ENCODE peak calls at places on chromosomes 5 and 9, in nine cellular contexts. One of them, this sample, is unnamed. For H3K4me1 and H3K27me3, the result is how much of the 10 kb centered on the place peaks cover.

GRCh38 chr5:39072915-39073758 is 1.1 kb downstream of the RICTOR start:
- DNase-seq in SK-N-SH: peak
- DNase-seq in psoas muscle: no peak
- DNase-seq in body of pancreas: peak
- DNase-seq in mesendoderm: peak
- DNase-seq in heart right ventricle: peak
- DNase-seq in pancreas: peak
- DNase-seq in iPS DF 6.9: no peak
- DNase-seq in stomach: peak
- DNase-seq in this sample: no peak

GRCh38 chr5:123344819-123345426 is 78.3 kb downstream of the CEP120 start:
- DNase-seq in SK-N-SH: peak
- DNase-seq in psoas muscle: no peak
- DNase-seq in body of pancreas: no peak
- DNase-seq in mesendoderm: peak
- DNase-seq in heart right ventricle: peak
- DNase-seq in pancreas: peak
- DNase-seq in iPS DF 6.9: no peak
- DNase-seq in stomach: no peak
- DNase-seq in this sample: no peak

GRCh38 chr5:1120236-1120999 is 8.6 kb upstream of the SLC12A7 start:
- DNase-seq in SK-N-SH: no peak
- DNase-seq in psoas muscle: no peak
- DNase-seq in body of pancreas: no peak
- DNase-seq in mesendoderm: no peak
- DNase-seq in heart right ventricle: no peak
- DNase-seq in pancreas: no peak
- DNase-seq in iPS DF 6.9: no peak
- DNase-seq in stomach: no peak
- DNase-seq in this sample: no peak

GRCh38 chr5:122755740-122756139 is 19.1 kb upstream of the SNX2 start:
- DNase-seq in SK-N-SH: no peak
- DNase-seq in psoas muscle: no peak
- DNase-seq in body of pancreas: no peak
- DNase-seq in mesendoderm: peak
- DNase-seq in heart right ventricle: no peak
- DNase-seq in pancreas: no peak
- DNase-seq in iPS DF 6.9: no peak
- DNase-seq in stomach: no peak
- DNase-seq in this sample: no peak

GRCh38 chr5:140725799-140726471 is 25.7 kb downstream of the ZMAT2 start:
- DNase-seq in SK-N-SH: peak
- DNase-seq in psoas muscle: peak
- DNase-seq in body of pancreas: peak
- DNase-seq in mesendoderm: peak
- DNase-seq in heart right ventricle: peak
- DNase-seq in pancreas: peak
- DNase-seq in iPS DF 6.9: peak
- DNase-seq in stomach: peak
- DNase-seq in this sample: peak

GRCh38 chr5:102811962-102812361 is 56.9 kb downstream of the PAM start:
- DNase-seq in SK-N-SH: no peak
- DNase-seq in psoas muscle: no peak
- DNase-seq in body of pancreas: no peak
- DNase-seq in mesendoderm: no peak
- DNase-seq in heart right ventricle: no peak
- DNase-seq in pancreas: no peak
- DNase-seq in iPS DF 6.9: no peak
- DNase-seq in stomach: no peak
- DNase-seq in this sample: no peak

GRCh38 chr5:144189800-144190429 is 19.2 kb downstream of the KCTD16 start:
- DNase-seq in SK-N-SH: peak
- DNase-seq in psoas muscle: no peak
- DNase-seq in body of pancreas: no peak
- DNase-seq in mesendoderm: no peak
- DNase-seq in heart right ventricle: no peak
- DNase-seq in pancreas: no peak
- DNase-seq in iPS DF 6.9: no peak
- DNase-seq in stomach: peak
- DNase-seq in this sample: no peak

GRCh38 chr9:12935714-12936113 is 160.9 kb downstream of the LURAP1L start:
- DNase-seq in SK-N-SH: no peak
- DNase-seq in psoas muscle: no peak
- DNase-seq in body of pancreas: no peak
- DNase-seq in mesendoderm: no peak
- DNase-seq in heart right ventricle: no peak
- DNase-seq in pancreas: no peak
- DNase-seq in iPS DF 6.9: no peak
- DNase-seq in stomach: no peak
- DNase-seq in this sample: no peak

GRCh38 chr9:134284741-134285140 is 41.5 kb upstream of the RXRA start:
- DNase-seq in SK-N-SH: no peak
- DNase-seq in psoas muscle: no peak
- DNase-seq in body of pancreas: no peak
- DNase-seq in mesendoderm: no peak
- DNase-seq in heart right ventricle: no peak
- DNase-seq in pancreas: no peak
- DNase-seq in iPS DF 6.9: no peak
- DNase-seq in stomach: no peak
- DNase-seq in this sample: peak

GRCh38 chr9:129026442-129027223 is 1.5 kb downstream of the SH3GLB2 start:
- DNase-seq in SK-N-SH: peak
- DNase-seq in psoas muscle: no peak
- DNase-seq in body of pancreas: peak
- DNase-seq in mesendoderm: peak
- DNase-seq in heart right ventricle: no peak
- DNase-seq in pancreas: peak
- DNase-seq in iPS DF 6.9: no peak
- DNase-seq in stomach: peak
- DNase-seq in this sample: no peak

GRCh38 chr9:72539824-72540347 is 18.5 kb downstream of the TMC1 start:
- DNase-seq in SK-N-SH: no peak
- DNase-seq in psoas muscle: no peak
- DNase-seq in body of pancreas: no peak
- DNase-seq in mesendoderm: no peak
- DNase-seq in heart right ventricle: no peak
- DNase-seq in pancreas: no peak
- DNase-seq in iPS DF 6.9: no peak
- DNase-seq in stomach: no peak
- DNase-seq in this sample: no peak

GRCh38 chr9:6212722-6213375 is 2.8 kb upstream of the IL33 start:
- DNase-seq in SK-N-SH: no peak
- DNase-seq in psoas muscle: no peak
- DNase-seq in body of pancreas: no peak
- DNase-seq in mesendoderm: no peak
- DNase-seq in heart right ventricle: no peak
- DNase-seq in pancreas: no peak
- DNase-seq in iPS DF 6.9: no peak
- DNase-seq in stomach: no peak
- DNase-seq in this sample: no peak

GRCh38 chr9:6216002-6216401 is 395 bp downstream of the IL33 start:
- DNase-seq in SK-N-SH: no peak
- DNase-seq in psoas muscle: no peak
- DNase-seq in body of pancreas: no peak
- DNase-seq in mesendoderm: no peak
- DNase-seq in heart right ventricle: no peak
- DNase-seq in pancreas: no peak
- DNase-seq in iPS DF 6.9: no peak
- DNase-seq in stomach: no peak
- DNase-seq in this sample: peak

GRCh38 chr9:6215562-6215961 is at the start of gene IL33:
- DNase-seq in SK-N-SH: peak
- DNase-seq in psoas muscle: no peak
- DNase-seq in body of pancreas: no peak
- DNase-seq in mesendoderm: no peak
- DNase-seq in heart right ventricle: peak
- DNase-seq in pancreas: no peak
- DNase-seq in iPS DF 6.9: no peak
- DNase-seq in stomach: no peak
- DNase-seq in this sample: no peak

GRCh38 chr9:6214903-6215302 is 704 bp upstream of the IL33 start:
- DNase-seq in SK-N-SH: no peak
- DNase-seq in psoas muscle: no peak
- DNase-seq in body of pancreas: no peak
- DNase-seq in mesendoderm: no peak
- DNase-seq in heart right ventricle: no peak
- DNase-seq in pancreas: no peak
- DNase-seq in iPS DF 6.9: no peak
- DNase-seq in stomach: no peak
- DNase-seq in this sample: no peak

GRCh38 chr9:6214451-6214850 is 1.2 kb upstream of the IL33 start:
- DNase-seq in SK-N-SH: no peak
- DNase-seq in psoas muscle: no peak
- DNase-seq in body of pancreas: no peak
- DNase-seq in mesendoderm: no peak
- DNase-seq in heart right ventricle: no peak
- DNase-seq in pancreas: no peak
- DNase-seq in iPS DF 6.9: no peak
- DNase-seq in stomach: no peak
- DNase-seq in this sample: no peak
- H3K4me3 ChIP-seq in SK-N-SH: no peak
- H3K4me3 ChIP-seq in psoas muscle: no peak
- H3K4me3 ChIP-seq in body of pancreas: no peak
- H3K4me3 ChIP-seq in mesendoderm: no peak
- H3K4me3 ChIP-seq in heart right ventricle: no peak
- H3K4me3 ChIP-seq in pancreas: no peak
- H3K4me3 ChIP-seq in iPS DF 6.9: no peak
- H3K4me3 ChIP-seq in stomach: no peak
- H3K4me3 ChIP-seq in this sample: no peak

GRCh38 chr9:2125909-2126308 is 110.8 kb downstream of the SMARCA2 start:
- DNase-seq in SK-N-SH: no peak
- DNase-seq in psoas muscle: no peak
- DNase-seq in body of pancreas: no peak
- DNase-seq in mesendoderm: no peak
- DNase-seq in heart right ventricle: no peak
- DNase-seq in pancreas: no peak
- DNase-seq in iPS DF 6.9: no peak
- DNase-seq in stomach: no peak
- DNase-seq in this sample: no peak
- H3K4me1 ChIP-seq in SK-N-SH: under half
- H3K4me1 ChIP-seq in psoas muscle: half or more
- H3K4me1 ChIP-seq in body of pancreas: under half
- H3K4me1 ChIP-seq in mesendoderm: under half
- H3K4me1 ChIP-seq in heart right ventricle: under half
- H3K4me1 ChIP-seq in pancreas: under half
- H3K4me1 ChIP-seq in iPS DF 6.9: under half
- H3K4me1 ChIP-seq in stomach: under half
- H3K4me1 ChIP-seq in this sample: under half

GRCh38 chr9:98540476-98540875 is 168.3 kb downstream of the GABBR2 start:
- DNase-seq in SK-N-SH: no peak
- DNase-seq in psoas muscle: no peak
- DNase-seq in body of pancreas: no peak
- DNase-seq in mesendoderm: no peak
- DNase-seq in heart right ventricle: no peak
- DNase-seq in pancreas: no peak
- DNase-seq in iPS DF 6.9: no peak
- DNase-seq in stomach: no peak
- DNase-seq in this sample: no peak

GRCh38 chr9:98536542-98537173 is 172.1 kb downstream of the GABBR2 start:
- DNase-seq in SK-N-SH: no peak
- DNase-seq in psoas muscle: no peak
- DNase-seq in body of pancreas: no peak
- DNase-seq in mesendoderm: peak
- DNase-seq in heart right ventricle: no peak
- DNase-seq in pancreas: peak
- DNase-seq in iPS DF 6.9: peak
- DNase-seq in stomach: no peak
- DNase-seq in this sample: no peak

GRCh38 chr9:98538203-98538602 is 170.5 kb downstream of the GABBR2 start:
- DNase-seq in SK-N-SH: no peak
- DNase-seq in psoas muscle: no peak
- DNase-seq in body of pancreas: no peak
- DNase-seq in mesendoderm: peak
- DNase-seq in heart right ventricle: no peak
- DNase-seq in pancreas: no peak
- DNase-seq in iPS DF 6.9: no peak
- DNase-seq in stomach: no peak
- DNase-seq in this sample: no peak

GRCh38 chr9:98539954-98540353 is 168.8 kb downstream of the GABBR2 start:
- DNase-seq in SK-N-SH: no peak
- DNase-seq in psoas muscle: no peak
- DNase-seq in body of pancreas: no peak
- DNase-seq in mesendoderm: peak
- DNase-seq in heart right ventricle: no peak
- DNase-seq in pancreas: no peak
- DNase-seq in iPS DF 6.9: no peak
- DNase-seq in stomach: no peak
- DNase-seq in this sample: no peak

GRCh38 chr9:98538626-98539031 is 170.1 kb downstream of the GABBR2 start:
- DNase-seq in SK-N-SH: peak
- DNase-seq in psoas muscle: no peak
- DNase-seq in body of pancreas: no peak
- DNase-seq in mesendoderm: no peak
- DNase-seq in heart right ventricle: no peak
- DNase-seq in pancreas: no peak
- DNase-seq in iPS DF 6.9: no peak
- DNase-seq in stomach: no peak
- DNase-seq in this sample: no peak
- H3K27me3 ChIP-seq in SK-N-SH: under half
- H3K27me3 ChIP-seq in psoas muscle: under half
- H3K27me3 ChIP-seq in body of pancreas: under half
- H3K27me3 ChIP-seq in mesendoderm: under half
- H3K27me3 ChIP-seq in heart right ventricle: under half
- H3K27me3 ChIP-seq in pancreas: under half
- H3K27me3 ChIP-seq in iPS DF 6.9: under half
- H3K27me3 ChIP-seq in stomach: under half
- H3K27me3 ChIP-seq in this sample: under half

GRCh38 chr9:69400470-69400869 is 75.5 kb downstream of the ENTREP1 start:
- DNase-seq in SK-N-SH: no peak
- DNase-seq in psoas muscle: no peak
- DNase-seq in body of pancreas: no peak
- DNase-seq in mesendoderm: no peak
- DNase-seq in heart right ventricle: no peak
- DNase-seq in pancreas: no peak
- DNase-seq in iPS DF 6.9: no peak
- DNase-seq in stomach: no peak
- DNase-seq in this sample: no peak

GRCh38 chr9:69393425-69393824 is 68.4 kb downstream of the ENTREP1 start:
- DNase-seq in SK-N-SH: no peak
- DNase-seq in psoas muscle: no peak
- DNase-seq in body of pancreas: no peak
- DNase-seq in mesendoderm: no peak
- DNase-seq in heart right ventricle: no peak
- DNase-seq in pancreas: no peak
- DNase-seq in iPS DF 6.9: no peak
- DNase-seq in stomach: no peak
- DNase-seq in this sample: peak

GRCh38 chr9:69395718-69396117 is 70.7 kb downstream of the ENTREP1 start:
- DNase-seq in SK-N-SH: no peak
- DNase-seq in psoas muscle: no peak
- DNase-seq in body of pancreas: no peak
- DNase-seq in mesendoderm: no peak
- DNase-seq in heart right ventricle: no peak
- DNase-seq in pancreas: no peak
- DNase-seq in iPS DF 6.9: no peak
- DNase-seq in stomach: no peak
- DNase-seq in this sample: no peak

GRCh38 chr9:69396759-69397158 is 71.7 kb downstream of the ENTREP1 start:
- DNase-seq in SK-N-SH: no peak
- DNase-seq in psoas muscle: no peak
- DNase-seq in body of pancreas: no peak
- DNase-seq in mesendoderm: no peak
- DNase-seq in heart right ventricle: no peak
- DNase-seq in pancreas: no peak
- DNase-seq in iPS DF 6.9: no peak
- DNase-seq in stomach: no peak
- DNase-seq in this sample: no peak

GRCh38 chr9:69397384-69398214 is 72.6 kb downstream of the ENTREP1 start:
- DNase-seq in SK-N-SH: no peak
- DNase-seq in psoas muscle: no peak
- DNase-seq in body of pancreas: no peak
- DNase-seq in mesendoderm: peak
- DNase-seq in heart right ventricle: no peak
- DNase-seq in pancreas: no peak
- DNase-seq in iPS DF 6.9: no peak
- DNase-seq in stomach: no peak
- DNase-seq in this sample: no peak
- H3K4me3 ChIP-seq in SK-N-SH: no peak
- H3K4me3 ChIP-seq in psoas muscle: peak
- H3K4me3 ChIP-seq in body of pancreas: no peak
- H3K4me3 ChIP-seq in mesendoderm: no peak
- H3K4me3 ChIP-seq in heart right ventricle: peak
- H3K4me3 ChIP-seq in pancreas: no peak
- H3K4me3 ChIP-seq in iPS DF 6.9: no peak
- H3K4me3 ChIP-seq in stomach: no peak
- H3K4me3 ChIP-seq in this sample: no peak